ENCODE peak calls at places on chromosomes 2 and 18, in eight cellular contexts. T is fibroblast of villous mesenchyme, S is body of pancreas, D is endothelial cell of umbilical vein, Q is GM12865, P is WERI-Rb-1, W is left lung, B is dorsolateral prefrontal cortex. Z is an unnamed sample.

GRCh38 chr2:228016402-228016801 is 145.0 kb downstream of the DAW1 start:
- DNase-seq in W (no peak), D (no peak), Q (peak), P (no peak), B (no peak), T (no peak), S (no peak), Z (no peak)

GRCh38 chr2:28257182-28257581 is 135.5 kb upstream of the FOSL2 start:
- DNase-seq in W (no peak), Q (peak), P (no peak), D (no peak), B (no peak), T (no peak), S (no peak), Z (no peak)

GRCh38 chr18:56115072-56116038 is 523.0 kb downstream of the TXNL1 start:
- DNase-seq in P (no peak), S (no peak), W (no peak), B (no peak), T (no peak), D (no peak), Q (no peak), Z (no peak)

GRCh38 chr18:24443870-24444269 is 16.6 kb upstream of the HRH4 start:
- DNase-seq in Q (peak), B (no peak), T (no peak), D (no peak), S (no peak), P (no peak), W (no peak), Z (no peak)

GRCh38 chr2:225543626-225544025 is 144.1 kb downstream of the NYAP2 start:
- DNase-seq in T (no peak), Q (no peak), P (no peak), W (no peak), D (no peak), S (no peak), B (no peak), Z (no peak)

GRCh38 chr2:113703404-113704299 is 52.8 kb downstream of the SLC35F5 start:
- DNase-seq in S (no peak), P (no peak), B (no peak), T (no peak), D (no peak), W (no peak), Q (no peak), Z (no peak)

GRCh38 chr2:110116033-110116710 is 550 bp upstream of the MALL start:
- DNase-seq in D (peak), B (no peak), P (peak), T (peak), Q (no peak), S (peak), W (no peak), Z (no peak)

GRCh38 chr18:57931038-57931437 is 113.0 kb upstream of the NEDD4L start:
- DNase-seq in S (no peak), W (no peak), Q (peak), D (no peak), B (no peak), P (no peak), T (no peak), Z (no peak)

GRCh38 chr2:128317186-128317897 is 1.3 kb downstream of the HS6ST1 start:
- DNase-seq in D (no peak), B (peak), S (peak), T (no peak), Q (peak), P (no peak), W (no peak), Z (no peak)

GRCh38 chr2:138090330-138090729 is 126.1 kb downstream of the HNMT start:
- DNase-seq in S (no peak), B (no peak), W (no peak), D (peak), P (no peak), Q (peak), T (peak), Z (no peak)

GRCh38 chr2:223508372-223508771 is 93.8 kb downstream of the SCG2 start:
- DNase-seq in D (no peak), B (no peak), Q (no peak), T (no peak), P (no peak), W (no peak), S (no peak), Z (no peak)

GRCh38 chr2:201116959-201117734 is 1.2 kb downstream of the CFLAR start:
- DNase-seq in T (peak), P (no peak), W (peak), S (peak), B (no peak), Q (peak), D (peak), Z (peak)

GRCh38 chr2:173198338-173198737 is 122.7 kb downstream of the MAP3K20 start:
- DNase-seq in B (no peak), T (no peak), D (no peak), S (no peak), W (no peak), P (no peak), Q (no peak), Z (no peak)

GRCh38 chr18:56593906-56594305 is 44.5 kb downstream of the TXNL1 start:
- DNase-seq in Q (no peak), D (no peak), T (no peak), W (no peak), S (no peak), B (no peak), P (no peak), Z (no peak)

GRCh38 chr2:16407358-16407757 is 258.3 kb downstream of the CYRIA start:
- DNase-seq in S (peak), B (no peak), D (no peak), W (no peak), Q (no peak), T (no peak), P (no peak), Z (no peak)

GRCh38 chr2:19363474-19363778 is 5.0 kb upstream of the OSR1 start:
- DNase-seq in T (no peak), Q (no peak), W (no peak), S (no peak), B (no peak), P (no peak), D (no peak), Z (no peak)

GRCh38 chr2:19361325-19361990 is 3.0 kb upstream of the OSR1 start:
- DNase-seq in D (peak), W (no peak), Q (no peak), T (no peak), P (no peak), S (no peak), B (no peak), Z (no peak)

GRCh38 chr2:19364014-19364413 is 5.6 kb upstream of the OSR1 start:
- DNase-seq in D (no peak), Q (no peak), B (no peak), W (no peak), T (no peak), S (no peak), P (no peak), Z (no peak)

GRCh38 chr2:19362094-19362649 is 3.7 kb upstream of the OSR1 start:
- DNase-seq in W (no peak), D (no peak), T (peak), Q (no peak), B (no peak), P (no peak), S (no peak), Z (no peak)

GRCh38 chr2:19362652-19363473 is 4.4 kb upstream of the OSR1 start:
- DNase-seq in D (peak), Q (peak), P (peak), T (peak), S (peak), W (peak), B (no peak), Z (peak)
- H3K4me3 ChIP-seq in D (peak), Q (peak), P (no peak), T (peak), S (peak), W (peak), B (peak), Z (peak)

DNA sequence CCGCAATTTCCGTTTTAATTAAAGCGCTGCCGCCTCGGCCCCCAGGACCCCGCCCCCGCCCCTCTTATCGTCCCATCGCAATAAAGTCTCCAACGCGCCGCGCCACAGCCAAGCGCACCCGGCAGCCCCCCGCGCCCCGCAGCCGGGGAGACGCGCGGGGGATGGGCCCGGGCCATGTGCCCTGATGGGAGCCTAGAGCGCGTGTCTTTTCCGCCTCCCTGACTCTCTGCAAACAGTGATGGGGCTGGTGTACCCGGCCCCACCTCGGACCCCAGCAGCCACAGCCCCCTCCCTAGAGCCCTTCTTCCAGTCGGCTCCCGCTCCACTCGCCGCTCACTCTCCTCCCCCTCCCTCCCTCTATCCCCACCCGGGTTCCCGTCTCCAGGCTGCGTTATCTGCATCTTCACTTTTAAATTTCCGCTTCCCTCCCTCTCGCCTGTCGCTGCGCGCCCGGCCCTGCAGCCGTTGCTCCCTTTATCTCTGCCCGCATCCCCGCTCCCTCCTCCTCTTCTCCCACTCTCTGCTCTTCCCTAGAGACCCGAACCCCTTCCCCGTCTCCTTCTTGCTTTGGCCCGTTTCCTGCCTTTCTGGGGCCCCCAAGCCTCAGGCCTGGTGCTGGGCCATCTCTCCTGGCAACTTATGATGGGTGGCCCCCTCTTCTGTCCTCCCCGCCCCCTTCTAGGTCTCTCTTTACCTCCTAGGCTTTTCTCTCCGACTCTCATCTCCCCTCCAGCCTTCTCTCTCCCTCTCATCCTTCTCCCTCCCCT is 524 bp upstream of the FEV start:
- DNase-seq in P (peak), Q (no peak), T (no peak), S (no peak), D (no peak), W (no peak), B (no peak), Z (no peak)
- H3K4me3 ChIP-seq in P (peak), Q (no peak), T (no peak), S (no peak), D (no peak), W (no peak), B (no peak), Z (no peak)

DNA sequence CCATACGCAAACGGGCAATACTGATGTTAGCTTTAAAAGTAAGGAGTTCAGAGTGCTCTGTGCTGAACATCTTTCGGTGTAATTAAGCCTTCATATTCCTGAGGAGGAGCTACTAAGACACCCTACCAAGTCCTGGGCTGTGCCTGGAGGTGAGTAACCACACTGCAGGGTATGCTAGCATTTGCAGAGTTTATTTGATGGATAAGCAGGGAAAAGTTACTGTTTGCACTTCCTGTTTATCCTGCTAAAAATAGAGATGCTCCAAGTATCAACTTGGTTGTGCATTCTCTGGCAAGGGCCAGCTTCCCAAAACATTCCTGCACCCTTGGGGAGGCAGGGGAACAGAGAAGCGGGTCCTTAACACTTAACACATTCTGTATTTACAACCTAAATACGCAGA is 49.8 kb downstream of the PARD6G start:
- DNase-seq in B (no peak), P (no peak), W (no peak), S (no peak), Q (no peak), D (no peak), T (peak), Z (no peak)
- H3K4me3 ChIP-seq in B (no peak), P (no peak), W (no peak), S (no peak), Q (no peak), D (no peak), T (no peak), Z (no peak)

GRCh38 chr2:240525802-240526201 is 32.0 kb downstream of the ANKMY1 start:
- DNase-seq in B (peak), P (no peak), T (no peak), Q (no peak), S (no peak), W (no peak), D (no peak), Z (no peak)
- H3K4me3 ChIP-seq in B (no peak), P (no peak), T (no peak), Q (no peak), S (no peak), W (no peak), D (no peak), Z (no peak)

GRCh38 chr2:103249462-103249861 is 487.6 kb downstream of the TMEM182 start:
- DNase-seq in B (no peak), D (no peak), S (no peak), W (no peak), T (no peak), Q (no peak), P (no peak), Z (no peak)
- H3K4me3 ChIP-seq in B (no peak), D (no peak), S (no peak), W (no peak), T (no peak), Q (no peak), P (no peak), Z (no peak)

GRCh38 chr2:68368657-68369339 is 3.7 kb downstream of the PLEK start:
- DNase-seq in D (no peak), Q (no peak), S (no peak), P (peak), W (no peak), B (peak), T (peak), Z (peak)

GRCh38 chr2:68363731-68364130 is 1.4 kb upstream of the PLEK start:
- DNase-seq in W (no peak), P (no peak), D (no peak), B (no peak), T (no peak), Q (no peak), S (no peak), Z (no peak)

GRCh38 chr2:68367918-68368656 is 3.0 kb downstream of the PLEK start:
- DNase-seq in D (no peak), B (no peak), S (no peak), W (no peak), P (no peak), Q (no peak), T (no peak), Z (no peak)

GRCh38 chr2:68365087-68365486 is at the start of gene PLEK:
- DNase-seq in B (no peak), D (no peak), S (peak), Q (peak), T (peak), W (peak), P (no peak), Z (no peak)

GRCh38 chr2:68366083-68366560 is 1.0 kb downstream of the PLEK start:
- DNase-seq in B (peak), S (no peak), P (no peak), D (no peak), W (peak), Q (peak), T (no peak), Z (no peak)
- H3K4me3 ChIP-seq in B (peak), S (no peak), P (no peak), D (no peak), W (no peak), Q (peak), T (no peak), Z (no peak)

GRCh38 chr2:119311371-119311770 is 55.3 kb downstream of the C2orf76 start:
- DNase-seq in P (no peak), W (no peak), S (no peak), B (no peak), Q (no peak), D (no peak), T (no peak), Z (no peak)
- H3K4me3 ChIP-seq in P (no peak), W (no peak), S (no peak), B (no peak), Q (no peak), D (no peak), T (no peak), Z (no peak)

Z was measured in AG09309.